ENCODE peak calls at places on chromosomes 16 and 17, in five cellular contexts. A is activated CD4-positive, alpha-beta memory T cell treated with anti-CD3 and anti-CD28 coated beads for 36 hours; G is brain pericyte; M is non-pigmented ciliary epithelial cell; D is stimulated activated CD8-positive, alpha-beta memory T cell treated with anti-CD3 and anti-CD28 coated beads, Interleukin-15, amount 100 ng/mL, for 48 hours. J is an unnamed sample.

GRCh38 chr17:3946711-3947235 is 17.5 kb downstream of the ATP2A3 start:
- DNase-seq in A (no peak), G (no peak), M (no peak), D (no peak), J (no peak)

GRCh38 chr17:68766640-68767039 is 165.5 kb upstream of the FAM20A start:
- DNase-seq in A (no peak), G (no peak), M (no peak), D (no peak), J (no peak)

GRCh38 chr17:48592097-48592496 is 1.5 kb downstream of the HOXB5 start:
- DNase-seq in A (no peak), G (no peak), M (no peak), D (no peak), J (no peak)

GRCh38 chr16:29808219-29808900 is 2.0 kb downstream of the MAZ start:
- DNase-seq in A (peak; percentile 56), G (no peak), M (no peak), D (no peak), J (no peak)

GRCh38 chr16:14345512-14346115 is 274.5 kb downstream of the MRTFB start:
- DNase-seq in A (no peak), G (no peak), M (no peak), D (no peak), J (no peak)

GRCh38 chr16:4011225-4011939 is 104.9 kb downstream of the ADCY9 start:
- DNase-seq in A (no peak), G (peak; percentile 62), M (no peak), D (no peak), J (no peak)

GRCh38 chr16:60991886-60992285 is 1044.4 kb downstream of the CDH8 start:
- DNase-seq in A (no peak), G (no peak), M (no peak), D (no peak), J (no peak)

GRCh38 chr17:16989230-16989952 is 17.5 kb upstream of the TNFRSF13B start:
- DNase-seq in A (peak; percentile 38), G (no peak), M (no peak), D (no peak), J (no peak)

GRCh38 chr16:70522216-70523000 is 946 bp downstream of the COG4 start:
- DNase-seq in A (peak; percentile 27), G (no peak), M (no peak), D (no peak), J (no peak)

GRCh38 chr17:67836205-67836987 is 11.1 kb downstream of the BPTF start:
- DNase-seq in A (no peak), G (no peak), M (peak; percentile 20), D (no peak), J (peak; percentile 49)

GRCh38 chr17:19551148-19551547 is 17.5 kb downstream of the SLC47A1 start:
- DNase-seq in A (no peak), G (no peak), M (no peak), D (no peak), J (no peak)

GRCh38 chr17:76497979-76498885 is 3.0 kb downstream of the RHBDF2 start:
- DNase-seq in A (no peak), G (peak; percentile 53), M (no peak), D (no peak), J (peak; percentile 39)

J was measured in GM04503.